ENCODE peak calls at places on chromosomes 6 and 20, in six cellular contexts. X, Q, T, E, S and C are unnamed samples. For H3K27me3, the result is how much of the 10 kb centered on the place peaks cover.

GRCh38 chr6:149223120-149223775 is 94.3 kb upstream of the TAB2 start:
- ATAC-seq in X (no peak), Q (no peak), T (no peak), E (no peak), S (no peak), C (no peak)

GRCh38 chr6:156279306-156279969 is 497.7 kb upstream of the ARID1B start:
- ATAC-seq in X (peak), Q (no peak), T (peak), E (no peak), S (no peak), C (no peak)

GRCh38 chr20:32207211-32207625 is 325 bp downstream of the PLAGL2 start:
- ATAC-seq in X (peak), Q (no peak), T (peak), E (no peak), S (peak), C (no peak)

GRCh38 chr20:42391807-42392206 is 773.6 kb upstream of the CHD6 start:
- ATAC-seq in X (no peak), Q (no peak), T (no peak), E (no peak), S (no peak), C (no peak)

GRCh38 chr6:159278626-159279025 is 109.4 kb downstream of the FNDC1 start:
- ATAC-seq in X (no peak), Q (no peak), T (no peak), E (no peak), S (no peak), C (no peak)

GRCh38 chr20:54058420-54059139 is 11.8 kb downstream of the BCAS1 start:
- ATAC-seq in X (peak), Q (no peak), T (no peak), E (no peak), S (no peak), C (no peak)

GRCh38 chr6:160103825-160104100 is 17.9 kb upstream of the SLC22A1 start:
- ATAC-seq in X (no peak), Q (no peak), T (no peak), E (no peak), S (no peak), C (no peak)

GRCh38 chr6:17289491-17290106 is 8.4 kb downstream of the RBM24 start:
- ATAC-seq in X (no peak), Q (peak), T (peak), E (peak), S (no peak), C (peak)

DNA sequence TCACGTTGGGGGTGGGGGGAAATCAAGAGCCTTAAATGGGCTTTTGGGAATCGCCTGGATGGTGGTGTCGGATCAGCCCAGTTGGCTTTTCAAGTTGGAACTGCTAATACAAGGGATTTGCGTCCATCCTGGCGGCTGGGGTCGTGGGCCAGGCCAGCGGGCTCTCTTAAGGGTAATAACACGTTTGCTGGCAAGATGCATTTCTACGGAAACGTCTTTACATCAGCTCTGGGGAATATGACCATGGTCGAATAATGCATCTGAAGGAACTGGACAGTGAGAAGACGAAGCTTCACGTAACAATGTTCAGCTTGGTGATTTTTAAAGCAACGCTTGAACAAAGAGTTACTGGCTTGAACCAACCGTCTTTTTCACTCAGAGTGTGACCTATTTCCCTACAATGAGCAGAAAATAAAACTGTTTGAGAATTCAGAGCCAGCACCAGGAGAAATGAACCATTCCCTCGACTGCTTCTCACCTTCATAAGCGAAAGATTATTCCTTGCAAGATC is 1.6 kb upstream of the MARCKS start:
- ATAC-seq in X (no peak), Q (no peak), T (no peak), E (no peak), S (no peak), C (no peak)
- H3K27me3 ChIP-seq in X (under half), Q (under half), T (under half), E (under half), S (under half), C (under half)

DNA sequence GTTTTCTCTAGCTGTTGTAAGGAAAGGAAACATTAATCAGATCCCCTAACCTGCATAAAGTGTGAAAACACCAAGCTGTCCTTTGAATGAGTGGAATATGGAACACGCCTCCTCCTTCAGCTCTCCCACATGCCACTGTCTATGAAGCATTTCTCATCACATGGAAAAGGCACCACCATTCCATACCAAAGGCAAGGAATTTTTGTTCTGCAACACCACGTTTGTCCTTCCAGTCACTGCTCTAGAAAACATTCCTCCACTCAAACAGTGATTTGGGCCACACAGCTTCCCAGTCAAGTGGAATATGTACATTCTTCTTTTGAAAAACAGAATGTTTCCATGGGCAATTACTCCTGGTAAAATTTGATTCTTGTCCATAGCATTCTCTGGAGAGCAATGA is 120.1 kb downstream of the OPRM1 start:
- ATAC-seq in X (no peak), Q (no peak), T (no peak), E (no peak), S (no peak), C (no peak)
- TF ChIP-seq POLR2A in X (no peak), Q (no peak), T (no peak), E (no peak), S (no peak), C (no peak)

DNA sequence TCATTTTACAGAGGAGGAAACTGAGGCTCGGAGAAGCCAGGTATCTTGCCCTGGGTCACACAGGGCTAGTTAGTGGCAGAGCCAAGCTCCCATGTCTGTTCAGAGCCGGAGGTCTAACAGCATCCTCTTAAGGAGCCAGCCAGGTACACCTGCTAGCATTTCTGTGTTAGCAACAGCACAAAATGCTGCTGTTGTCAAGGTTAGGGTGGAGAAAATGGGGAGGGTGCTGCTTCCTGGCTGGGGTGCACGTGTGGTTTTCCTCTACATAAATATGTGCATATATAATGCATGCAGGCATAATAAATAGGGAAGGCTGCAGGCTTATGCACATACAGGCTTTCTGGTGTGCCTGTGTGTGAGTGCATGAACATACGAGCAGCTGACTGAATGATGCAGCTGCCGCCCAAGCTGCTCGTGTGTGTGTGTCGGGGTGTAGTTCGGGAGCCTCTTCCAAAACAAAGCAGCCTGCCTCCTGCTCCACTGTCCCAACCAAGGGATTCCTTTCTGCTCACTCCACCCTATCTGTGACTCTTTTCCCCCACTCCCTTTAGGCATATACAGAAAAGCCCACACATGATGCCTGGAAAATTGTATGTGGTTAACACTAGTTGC is 86.6 kb downstream of the CD40 start:
- ATAC-seq in X (no peak), Q (no peak), T (no peak), E (no peak), S (no peak), C (no peak)
- H3K27me3 ChIP-seq in X (under half), Q (under half), T (under half), E (under half), S (under half), C (half or more)

GRCh38 chr20:20134941-20135572 is 82.7 kb downstream of the CFAP61 start:
- ATAC-seq in X (no peak), Q (no peak), T (no peak), E (no peak), S (no peak), C (no peak)

GRCh38 chr20:20136313-20136712 is 84.0 kb downstream of the CFAP61 start:
- ATAC-seq in X (no peak), Q (no peak), T (no peak), E (no peak), S (no peak), C (no peak)

GRCh38 chr20:20138301-20139064 is 86.2 kb downstream of the CFAP61 start:
- ATAC-seq in X (no peak), Q (no peak), T (no peak), E (peak), S (no peak), C (peak)

GRCh38 chr20:20139403-20139802 is 87.1 kb downstream of the CFAP61 start:
- ATAC-seq in X (no peak), Q (no peak), T (no peak), E (no peak), S (no peak), C (no peak)

GRCh38 chr20:20137851-20138250 is 85.5 kb downstream of the CFAP61 start:
- ATAC-seq in X (no peak), Q (no peak), T (no peak), E (peak), S (no peak), C (no peak)
- TF ChIP-seq POLR2A in X (no peak), Q (no peak), T (no peak), E (no peak), S (no peak), C (no peak)

DNA sequence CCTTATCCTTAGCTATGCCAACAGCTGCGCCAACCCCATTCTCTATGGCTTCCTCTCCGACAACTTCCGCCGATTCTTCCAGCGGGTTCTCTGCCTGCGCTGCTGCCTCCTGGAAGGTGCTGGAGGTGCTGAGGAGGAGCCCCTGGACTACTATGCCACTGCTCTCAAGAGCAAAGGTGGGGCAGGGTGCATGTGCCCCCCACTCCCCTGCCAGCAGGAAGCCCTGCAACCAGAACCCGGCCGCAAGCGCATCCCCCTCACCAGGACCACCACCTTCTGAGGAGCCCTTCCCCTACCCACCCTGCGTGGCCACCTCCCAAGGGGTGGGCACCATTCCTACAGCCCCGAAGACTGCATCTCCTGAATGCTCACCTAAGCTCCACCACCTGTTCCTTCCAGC is 1.3 kb downstream of the SSTR4 start:
- ATAC-seq in X (no peak), Q (no peak), T (no peak), E (no peak), S (no peak), C (no peak)
- H3K27me3 ChIP-seq in X (under half), Q (under half), T (under half), E (under half), S (under half), C (half or more)